ENCODE peak calls at places on chromosomes 6 and 20, in seven cellular contexts. One of them, this sample, is unnamed.

GRCh38 chr20:10524643-10525042 is 89.5 kb downstream of the SLX4IP start:
- DNase-seq in lower leg skin: no peak
- DNase-seq in astrocyte of the cerebellum: no peak
- DNase-seq in heart left ventricle: no peak
- DNase-seq in AG04450: no peak
- DNase-seq in CD8-positive, alpha-beta T cell: no peak
- DNase-seq in sigmoid colon: no peak
- DNase-seq in this sample: peak

GRCh38 chr20:10125757-10126156 is 91.0 kb downstream of the ANKEF1 start:
- DNase-seq in AG04450: no peak
- DNase-seq in lower leg skin: no peak
- DNase-seq in sigmoid colon: no peak
- DNase-seq in CD8-positive, alpha-beta T cell: no peak
- DNase-seq in heart left ventricle: no peak
- DNase-seq in astrocyte of the cerebellum: no peak
- DNase-seq in this sample: peak

GRCh38 chr20:51500936-51501335 is 41.6 kb downstream of the NFATC2 start:
- DNase-seq in CD8-positive, alpha-beta T cell: peak
- DNase-seq in lower leg skin: peak
- DNase-seq in heart left ventricle: no peak
- DNase-seq in astrocyte of the cerebellum: no peak
- DNase-seq in sigmoid colon: no peak
- DNase-seq in AG04450: no peak
- DNase-seq in this sample: no peak

GRCh38 chr20:51541189-51542032 is 1.1 kb downstream of the NFATC2 start:
- DNase-seq in AG04450: no peak
- DNase-seq in sigmoid colon: peak
- DNase-seq in heart left ventricle: peak
- DNase-seq in CD8-positive, alpha-beta T cell: peak
- DNase-seq in astrocyte of the cerebellum: no peak
- DNase-seq in lower leg skin: peak
- DNase-seq in this sample: peak

GRCh38 chr20:10171864-10172751 is 46.5 kb upstream of the SNAP25 start:
- DNase-seq in AG04450: no peak
- DNase-seq in sigmoid colon: peak
- DNase-seq in heart left ventricle: no peak
- DNase-seq in CD8-positive, alpha-beta T cell: peak
- DNase-seq in lower leg skin: no peak
- DNase-seq in astrocyte of the cerebellum: no peak
- DNase-seq in this sample: peak

GRCh38 chr6:143271024-143271423 is 179.5 kb downstream of the ADAT2 start:
- DNase-seq in astrocyte of the cerebellum: peak
- DNase-seq in sigmoid colon: no peak
- DNase-seq in lower leg skin: no peak
- DNase-seq in CD8-positive, alpha-beta T cell: no peak
- DNase-seq in heart left ventricle: peak
- DNase-seq in AG04450: peak
- DNase-seq in this sample: peak

GRCh38 chr20:54290636-54291035 is 82.7 kb downstream of the PFDN4 start:
- DNase-seq in AG04450: no peak
- DNase-seq in astrocyte of the cerebellum: no peak
- DNase-seq in lower leg skin: no peak
- DNase-seq in CD8-positive, alpha-beta T cell: no peak
- DNase-seq in heart left ventricle: no peak
- DNase-seq in sigmoid colon: no peak
- DNase-seq in this sample: no peak

GRCh38 chr6:93282521-93283031 is 136.8 kb downstream of the EPHA7 start:
- DNase-seq in lower leg skin: no peak
- DNase-seq in sigmoid colon: peak
- DNase-seq in astrocyte of the cerebellum: no peak
- DNase-seq in CD8-positive, alpha-beta T cell: no peak
- DNase-seq in heart left ventricle: no peak
- DNase-seq in AG04450: no peak
- DNase-seq in this sample: no peak

GRCh38 chr20:50191065-50191565 is 485 bp downstream of the CEBPB start:
- DNase-seq in heart left ventricle: peak
- DNase-seq in sigmoid colon: no peak
- DNase-seq in astrocyte of the cerebellum: no peak
- DNase-seq in CD8-positive, alpha-beta T cell: peak
- DNase-seq in AG04450: no peak
- DNase-seq in lower leg skin: peak
- DNase-seq in this sample: peak

DNA sequence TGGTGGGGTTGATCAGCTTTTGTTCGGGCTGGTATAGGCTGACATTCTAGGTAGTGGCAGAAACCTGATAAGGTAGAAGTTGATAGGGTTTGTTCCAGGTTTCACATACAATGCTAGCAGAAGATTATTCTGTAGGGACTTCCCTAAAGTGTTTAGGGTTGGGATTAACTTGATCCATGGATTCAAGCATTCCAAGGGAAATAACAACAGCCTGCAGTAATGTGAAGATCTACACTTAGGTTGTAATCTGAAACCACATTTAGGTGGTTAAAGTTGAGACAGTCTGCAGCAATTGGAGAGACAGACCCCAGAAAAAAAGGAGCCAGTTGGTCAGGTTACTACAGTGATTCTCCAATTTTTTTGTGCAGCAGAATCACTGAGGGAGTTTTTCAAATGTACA is 56.1 kb downstream of the GJA1 start:
- DNase-seq in astrocyte of the cerebellum: no peak
- DNase-seq in heart left ventricle: no peak
- DNase-seq in CD8-positive, alpha-beta T cell: no peak
- DNase-seq in AG04450: no peak
- DNase-seq in sigmoid colon: no peak
- DNase-seq in lower leg skin: no peak
- DNase-seq in this sample: no peak
- H3K4me3 ChIP-seq in astrocyte of the cerebellum: no peak
- H3K4me3 ChIP-seq in heart left ventricle: no peak
- H3K4me3 ChIP-seq in CD8-positive, alpha-beta T cell: no peak
- H3K4me3 ChIP-seq in AG04450: no peak
- H3K4me3 ChIP-seq in sigmoid colon: no peak
- H3K4me3 ChIP-seq in lower leg skin: no peak
- H3K4me3 ChIP-seq in this sample: no peak

GRCh38 chr6:2714359-2714895 is 36.3 kb downstream of the MYLK4 start:
- DNase-seq in sigmoid colon: no peak
- DNase-seq in astrocyte of the cerebellum: peak
- DNase-seq in AG04450: peak
- DNase-seq in lower leg skin: no peak
- DNase-seq in heart left ventricle: no peak
- DNase-seq in CD8-positive, alpha-beta T cell: no peak
- DNase-seq in this sample: peak

GRCh38 chr6:2710412-2710811 is 40.3 kb downstream of the MYLK4 start:
- DNase-seq in astrocyte of the cerebellum: no peak
- DNase-seq in AG04450: no peak
- DNase-seq in heart left ventricle: no peak
- DNase-seq in CD8-positive, alpha-beta T cell: no peak
- DNase-seq in lower leg skin: no peak
- DNase-seq in sigmoid colon: no peak
- DNase-seq in this sample: no peak

GRCh38 chr6:2715737-2716136 is 35.0 kb downstream of the MYLK4 start:
- DNase-seq in AG04450: no peak
- DNase-seq in sigmoid colon: no peak
- DNase-seq in CD8-positive, alpha-beta T cell: no peak
- DNase-seq in astrocyte of the cerebellum: no peak
- DNase-seq in lower leg skin: no peak
- DNase-seq in heart left ventricle: no peak
- DNase-seq in this sample: no peak

GRCh38 chr6:2712102-2712501 is 38.6 kb downstream of the MYLK4 start:
- DNase-seq in AG04450: no peak
- DNase-seq in sigmoid colon: no peak
- DNase-seq in heart left ventricle: no peak
- DNase-seq in lower leg skin: no peak
- DNase-seq in CD8-positive, alpha-beta T cell: no peak
- DNase-seq in astrocyte of the cerebellum: no peak
- DNase-seq in this sample: no peak

GRCh38 chr6:2713473-2714358 is 37.0 kb downstream of the MYLK4 start:
- DNase-seq in lower leg skin: no peak
- DNase-seq in heart left ventricle: no peak
- DNase-seq in AG04450: peak
- DNase-seq in sigmoid colon: no peak
- DNase-seq in CD8-positive, alpha-beta T cell: no peak
- DNase-seq in astrocyte of the cerebellum: peak
- DNase-seq in this sample: peak
- TF ChIP-seq CTCF in lower leg skin: no peak
- TF ChIP-seq CTCF in heart left ventricle: no peak
- TF ChIP-seq CTCF in AG04450: peak
- TF ChIP-seq CTCF in sigmoid colon: no peak
- TF ChIP-seq CTCF in CD8-positive, alpha-beta T cell: no peak
- TF ChIP-seq CTCF in astrocyte of the cerebellum: peak
- TF ChIP-seq CTCF in this sample: peak

GRCh38 chr6:100461920-100462295 is 2.8 kb downstream of the SIM1 start:
- DNase-seq in AG04450: no peak
- DNase-seq in lower leg skin: no peak
- DNase-seq in CD8-positive, alpha-beta T cell: no peak
- DNase-seq in heart left ventricle: no peak
- DNase-seq in astrocyte of the cerebellum: no peak
- DNase-seq in sigmoid colon: no peak
- DNase-seq in this sample: no peak
- H3K4me3 ChIP-seq in AG04450: no peak
- H3K4me3 ChIP-seq in lower leg skin: no peak
- H3K4me3 ChIP-seq in CD8-positive, alpha-beta T cell: no peak
- H3K4me3 ChIP-seq in heart left ventricle: no peak
- H3K4me3 ChIP-seq in astrocyte of the cerebellum: no peak
- H3K4me3 ChIP-seq in sigmoid colon: no peak
- H3K4me3 ChIP-seq in this sample: no peak

GRCh38 chr6:8743146-8743745 is 307.9 kb upstream of the SLC35B3 start:
- DNase-seq in CD8-positive, alpha-beta T cell: no peak
- DNase-seq in sigmoid colon: no peak
- DNase-seq in astrocyte of the cerebellum: no peak
- DNase-seq in AG04450: no peak
- DNase-seq in heart left ventricle: no peak
- DNase-seq in lower leg skin: no peak
- DNase-seq in this sample: no peak
- TF ChIP-seq CTCF in CD8-positive, alpha-beta T cell: no peak
- TF ChIP-seq CTCF in sigmoid colon: no peak
- TF ChIP-seq CTCF in astrocyte of the cerebellum: no peak
- TF ChIP-seq CTCF in AG04450: no peak
- TF ChIP-seq CTCF in heart left ventricle: no peak
- TF ChIP-seq CTCF in lower leg skin: no peak
- TF ChIP-seq CTCF in this sample: no peak

GRCh38 chr6:111572216-111572706 is 33.4 kb downstream of the TRAF3IP2 start:
- DNase-seq in heart left ventricle: no peak
- DNase-seq in lower leg skin: no peak
- DNase-seq in astrocyte of the cerebellum: no peak
- DNase-seq in AG04450: no peak
- DNase-seq in CD8-positive, alpha-beta T cell: no peak
- DNase-seq in sigmoid colon: no peak
- DNase-seq in this sample: no peak
- H3K4me3 ChIP-seq in heart left ventricle: no peak
- H3K4me3 ChIP-seq in lower leg skin: no peak
- H3K4me3 ChIP-seq in astrocyte of the cerebellum: no peak
- H3K4me3 ChIP-seq in AG04450: no peak
- H3K4me3 ChIP-seq in CD8-positive, alpha-beta T cell: no peak
- H3K4me3 ChIP-seq in sigmoid colon: no peak
- H3K4me3 ChIP-seq in this sample: no peak

DNA sequence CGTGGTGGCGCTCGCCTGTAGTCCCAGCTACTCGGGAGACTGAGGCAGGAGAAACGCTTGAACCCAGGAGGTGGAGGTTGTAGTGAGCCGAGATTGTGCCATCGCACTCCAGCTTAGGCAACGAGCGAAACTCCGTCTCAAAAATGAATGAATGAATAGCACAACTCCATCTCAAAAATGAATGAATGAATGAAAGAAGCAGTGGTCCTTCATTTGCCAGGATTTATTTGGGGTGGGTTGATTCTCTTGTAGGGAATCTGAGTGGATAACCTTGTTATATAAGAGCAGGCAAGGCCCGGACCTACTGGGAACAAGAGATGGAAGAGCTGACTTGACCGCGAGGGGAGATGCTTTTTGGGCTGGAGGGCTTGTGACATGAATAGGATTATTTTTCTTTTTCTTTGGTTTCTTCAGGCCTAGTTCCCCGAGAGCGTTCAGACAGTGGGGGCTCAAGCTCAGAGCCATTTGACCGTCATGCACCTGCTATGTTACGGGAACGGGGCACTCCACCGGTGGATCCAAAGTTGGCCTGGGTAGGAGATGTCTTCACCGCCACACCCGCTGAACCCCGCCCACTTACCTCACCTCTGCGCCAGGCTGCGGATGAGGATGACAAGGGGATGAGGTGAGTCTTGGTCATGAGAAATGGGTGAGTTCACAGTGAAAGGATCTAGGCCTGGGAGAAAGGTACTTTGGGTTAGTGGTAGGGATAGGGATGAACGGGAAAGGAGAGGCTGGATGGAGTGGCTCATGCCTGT is 9.8 kb downstream of the PRRC2A start:
- DNase-seq in AG04450: no peak
- DNase-seq in lower leg skin: no peak
- DNase-seq in heart left ventricle: no peak
- DNase-seq in astrocyte of the cerebellum: no peak
- DNase-seq in sigmoid colon: no peak
- DNase-seq in CD8-positive, alpha-beta T cell: no peak
- DNase-seq in this sample: no peak
- TF ChIP-seq CTCF in AG04450: no peak
- TF ChIP-seq CTCF in lower leg skin: no peak
- TF ChIP-seq CTCF in heart left ventricle: no peak
- TF ChIP-seq CTCF in astrocyte of the cerebellum: no peak
- TF ChIP-seq CTCF in sigmoid colon: no peak
- TF ChIP-seq CTCF in CD8-positive, alpha-beta T cell: no peak
- TF ChIP-seq CTCF in this sample: no peak

GRCh38 chr20:13279171-13279570 is 58.1 kb downstream of the ISM1 start:
- DNase-seq in CD8-positive, alpha-beta T cell: no peak
- DNase-seq in astrocyte of the cerebellum: no peak
- DNase-seq in sigmoid colon: no peak
- DNase-seq in lower leg skin: no peak
- DNase-seq in AG04450: no peak
- DNase-seq in heart left ventricle: no peak
- DNase-seq in this sample: peak
- H3K4me3 ChIP-seq in CD8-positive, alpha-beta T cell: no peak
- H3K4me3 ChIP-seq in astrocyte of the cerebellum: no peak
- H3K4me3 ChIP-seq in sigmoid colon: no peak
- H3K4me3 ChIP-seq in lower leg skin: no peak
- H3K4me3 ChIP-seq in AG04450: no peak
- H3K4me3 ChIP-seq in heart left ventricle: no peak
- H3K4me3 ChIP-seq in this sample: no peak

DNA sequence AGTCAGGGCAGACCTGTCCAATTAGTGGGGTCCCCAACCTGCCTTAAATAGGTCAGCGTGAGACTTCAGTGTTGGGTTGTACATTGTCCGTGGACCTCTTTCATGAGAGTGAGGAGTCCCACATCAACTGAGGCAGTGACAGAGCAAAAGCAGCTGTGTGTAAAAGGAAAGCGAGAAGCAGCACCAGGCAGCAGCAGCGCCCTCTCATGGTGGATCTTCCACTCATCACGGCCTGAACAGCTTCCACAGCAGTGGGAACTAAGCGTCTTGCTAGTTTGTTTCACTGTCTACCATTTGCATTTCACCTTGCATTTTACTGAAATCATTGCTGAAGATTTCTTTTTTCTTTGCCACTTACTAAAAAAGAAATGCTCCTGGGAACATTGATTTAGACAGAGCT is 333.8 kb downstream of the PKHD1 start:
- DNase-seq in AG04450: no peak
- DNase-seq in astrocyte of the cerebellum: no peak
- DNase-seq in lower leg skin: no peak
- DNase-seq in heart left ventricle: peak
- DNase-seq in CD8-positive, alpha-beta T cell: no peak
- DNase-seq in sigmoid colon: no peak
- DNase-seq in this sample: no peak
- TF ChIP-seq CTCF in AG04450: no peak
- TF ChIP-seq CTCF in astrocyte of the cerebellum: no peak
- TF ChIP-seq CTCF in lower leg skin: no peak
- TF ChIP-seq CTCF in heart left ventricle: peak
- TF ChIP-seq CTCF in CD8-positive, alpha-beta T cell: no peak
- TF ChIP-seq CTCF in sigmoid colon: no peak
- TF ChIP-seq CTCF in this sample: no peak

GRCh38 chr20:48822879-48823385 is 4.9 kb downstream of the PREX1 start:
- DNase-seq in AG04450: no peak
- DNase-seq in lower leg skin: no peak
- DNase-seq in astrocyte of the cerebellum: no peak
- DNase-seq in CD8-positive, alpha-beta T cell: peak
- DNase-seq in sigmoid colon: no peak
- DNase-seq in heart left ventricle: no peak
- DNase-seq in this sample: no peak
- H3K4me3 ChIP-seq in AG04450: no peak
- H3K4me3 ChIP-seq in lower leg skin: no peak
- H3K4me3 ChIP-seq in astrocyte of the cerebellum: no peak
- H3K4me3 ChIP-seq in CD8-positive, alpha-beta T cell: peak
- H3K4me3 ChIP-seq in sigmoid colon: no peak
- H3K4me3 ChIP-seq in heart left ventricle: no peak
- H3K4me3 ChIP-seq in this sample: no peak

This sample was measured in fibroblast of mammary gland.